ENCODE peak calls at places on chromosomes 5 and 9, in five cellular contexts. V, U, T, Z and J are unnamed samples.

GRCh38 chr9:4424891-4425290 is 65.4 kb upstream of the SLC1A1 start:
- DNase-seq in V (no peak), U (no peak), T (no peak), Z (no peak), J (no peak)

GRCh38 chr9:27528278-27528885 is 1.2 kb downstream of the MOB3B start:
- DNase-seq in V (peak), U (peak), T (no peak), Z (no peak), J (peak)

GRCh38 chr5:39542511-39542910 is 117.7 kb upstream of the DAB2 start:
- DNase-seq in V (no peak), U (no peak), T (no peak), Z (no peak), J (no peak)

GRCh38 chr9:12955510-12956163 is 180.8 kb downstream of the LURAP1L start:
- DNase-seq in V (no peak), U (no peak), T (peak), Z (no peak), J (no peak)

GRCh38 chr5:95533761-95534160 is 21.0 kb downstream of the SKIC3 start:
- DNase-seq in V (no peak), U (no peak), T (no peak), Z (no peak), J (no peak)

GRCh38 chr5:154519375-154519774 is 41.3 kb upstream of the HAND1 start:
- DNase-seq in V (peak), U (no peak), T (no peak), Z (no peak), J (no peak)

GRCh38 chr5:37198842-37199241 is 50.3 kb downstream of the CPLANE1 start:
- DNase-seq in V (peak), U (no peak), T (no peak), Z (no peak), J (no peak)

GRCh38 chr9:97397220-97397619 is 14.7 kb upstream of the TDRD7 start:
- DNase-seq in V (peak), U (no peak), T (no peak), Z (peak), J (no peak)

GRCh38 chr9:104386425-104387069 is 117.5 kb upstream of the OR13F1 start:
- DNase-seq in V (peak), U (peak), T (peak), Z (peak), J (no peak)

GRCh38 chr9:33817327-33818166 is 587 bp downstream of the UBE2R2 start:
- DNase-seq in V (peak), U (peak), T (peak), Z (peak), J (peak)

GRCh38 chr5:150000990-150001659 is 586 bp downstream of the HMGXB3 start:
- DNase-seq in V (peak), U (peak), T (peak), Z (no peak), J (peak)

GRCh38 chr9:136464241-136464640 is 18.6 kb downstream of the SEC16A start:
- DNase-seq in V (no peak), U (no peak), T (no peak), Z (no peak), J (no peak)